ENCODE peak calls at places on chromosomes 13 and 19, in six cellular contexts. I, O, X, K, R and L are unnamed samples.

GRCh38 chr13:30855569-30855968 is 50.5 kb upstream of the MEDAG start:
- DNase-seq in K (no peak), O (no peak), R (no peak), X (no peak), I (no peak), L (no peak)

GRCh38 chr13:93304868-93305613 is 78.4 kb downstream of the GPC6 start:
- DNase-seq in K (no peak), R (no peak), I (no peak), O (no peak), X (no peak), L (no peak)

GRCh38 chr19:6745965-6746364 is 6.5 kb downstream of the TRIP10 start:
- DNase-seq in O (no peak), X (no peak), I (no peak), R (no peak), K (no peak), L (no peak)

GRCh38 chr13:57624565-57625435 is 6.7 kb upstream of the PCDH17 start:
- DNase-seq in I (peak), X (peak), O (peak), K (peak), R (no peak), L (peak)

GRCh38 chr13:44237276-44237767 is 136.3 kb upstream of the SERP2 start:
- DNase-seq in K (peak), I (no peak), R (no peak), X (peak), O (no peak), L (peak)

GRCh38 chr13:66313408-66313807 is 916.7 kb downstream of the PCDH9 start:
- DNase-seq in R (no peak), I (no peak), O (no peak), K (no peak), X (no peak), L (no peak)

GRCh38 chr13:69389899-69390298 is 717.7 kb upstream of the ATXN8OS start:
- DNase-seq in X (no peak), I (no peak), K (peak), R (no peak), O (no peak), L (peak)

GRCh38 chr13:102325321-102325720 is 76.5 kb downstream of the FGF14 start:
- DNase-seq in X (no peak), K (no peak), R (no peak), O (no peak), I (no peak), L (no peak)

GRCh38 chr13:73740681-73741080 is 393.5 kb downstream of the KLF12 start:
- DNase-seq in R (no peak), X (peak), K (no peak), I (no peak), O (no peak), L (no peak)

GRCh38 chr19:18736415-18737336 is 53.2 kb downstream of the CRTC1 start:
- DNase-seq in O (no peak), I (no peak), K (no peak), X (no peak), R (no peak), L (no peak)

GRCh38 chr13:26050568-26051230 is 1.1 kb downstream of the SHISA2 start:
- DNase-seq in K (no peak), X (no peak), O (peak), I (peak), R (peak), L (peak)

GRCh38 chr13:114022876-114023275 is 49.0 kb upstream of the C13orf46 start:
- DNase-seq in R (no peak), O (no peak), I (no peak), X (no peak), K (no peak), L (no peak)

GRCh38 chr13:87259479-87260083 is 411.6 kb upstream of the SLITRK5 start:
- DNase-seq in K (no peak), O (peak), I (no peak), R (no peak), X (no peak), L (peak)

GRCh38 chr13:113842336-113843062 is 21.4 kb downstream of the GAS6 start:
- DNase-seq in I (no peak), O (no peak), K (no peak), X (no peak), R (no peak), L (no peak)

DNA sequence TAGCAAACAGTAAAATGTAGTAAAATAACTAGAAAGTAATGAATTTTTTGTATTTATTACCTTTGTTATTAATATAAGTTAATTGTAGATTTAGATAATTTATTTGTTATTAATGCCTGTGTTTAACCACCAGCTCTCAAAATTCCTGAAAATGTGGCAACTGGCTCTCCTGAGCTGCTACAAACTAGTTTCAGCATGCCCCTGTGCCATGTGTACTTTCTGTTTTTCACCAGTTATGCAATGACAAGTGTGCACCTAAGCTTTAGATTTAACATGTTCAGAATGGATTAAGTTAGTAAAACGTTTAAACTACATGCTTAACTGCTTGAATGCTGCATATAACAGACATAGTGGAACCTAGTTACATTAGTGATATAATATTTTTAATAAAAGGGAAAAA is 88.1 kb downstream of the POSTN start:
- DNase-seq in I (no peak), K (no peak), O (no peak), R (no peak), X (no peak), L (no peak)
- H3K14ac ChIP-seq in I (no peak), K (no peak), O (no peak), R (no peak), X (no peak), L (no peak)

GRCh38 chr19:13005861-13006370 is 10.6 kb downstream of the NFIX start:
- DNase-seq in I (no peak), X (no peak), K (no peak), O (no peak), R (no peak), L (no peak)
- H3K27ac ChIP-seq in I (no peak), X (no peak), K (no peak), O (no peak), R (no peak), L (no peak)

DNA sequence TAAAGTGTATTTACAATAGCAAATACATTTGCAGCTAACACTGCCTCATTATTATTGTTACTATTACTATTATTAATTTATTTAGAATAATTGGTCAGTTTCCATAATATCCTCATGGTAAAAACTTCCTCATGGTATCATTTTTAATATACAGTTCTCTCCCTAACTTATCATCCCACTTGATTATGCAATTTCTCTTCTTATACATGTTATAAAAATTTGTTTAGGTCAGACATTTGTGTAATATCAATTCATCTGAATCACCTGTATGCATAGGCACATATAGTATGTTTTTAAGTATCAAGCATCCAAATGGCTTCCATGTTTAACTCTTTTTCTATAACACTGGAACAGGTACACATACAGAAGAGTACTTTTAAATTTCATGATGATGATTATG is 210.8 kb upstream of the STARD13 start:
- DNase-seq in R (no peak), X (no peak), O (no peak), I (no peak), K (no peak), L (no peak)
- H3K14ac ChIP-seq in R (no peak), X (no peak), O (no peak), I (no peak), K (no peak), L (no peak)

DNA sequence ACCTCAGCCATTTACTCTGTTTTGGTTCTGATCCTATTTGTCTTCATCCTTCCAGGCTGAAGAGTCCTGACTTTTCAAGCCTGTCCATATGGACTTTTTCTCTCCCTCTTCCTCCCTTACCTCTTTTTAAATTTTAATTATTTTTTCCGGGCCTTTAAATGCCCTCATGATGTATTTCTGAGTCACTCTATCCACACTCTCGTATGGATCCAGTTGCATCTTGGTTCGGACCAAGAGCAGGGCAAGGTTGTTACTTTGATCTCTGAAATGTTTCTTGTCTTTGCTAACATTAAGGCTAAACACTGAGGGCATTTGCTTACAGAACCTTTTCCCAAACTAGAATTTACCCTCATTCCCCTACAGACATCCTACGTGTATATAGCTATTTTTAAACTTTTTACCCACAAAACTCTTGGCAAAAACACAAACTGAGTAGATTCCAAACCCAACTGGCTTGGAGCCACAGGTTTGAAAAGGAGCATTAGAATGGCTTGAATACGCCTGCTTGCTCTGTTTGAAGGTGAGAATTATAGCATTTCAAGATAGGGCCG is 47.4 kb upstream of the SERPINE3 start:
- DNase-seq in K (no peak), R (no peak), O (no peak), X (peak), I (no peak), L (peak)
- H3K27ac ChIP-seq in K (no peak), R (no peak), O (no peak), X (no peak), I (no peak), L (no peak)

GRCh38 chr13:76729690-76730089 is 156.5 kb downstream of the KCTD12 start:
- DNase-seq in X (no peak), O (no peak), I (no peak), R (no peak), K (no peak), L (no peak)
- H3K14ac ChIP-seq in X (no peak), O (no peak), I (no peak), R (no peak), K (no peak), L (no peak)

GRCh38 chr19:41422456-41422855 is 4.7 kb downstream of the B3GNT8 start:
- DNase-seq in I (no peak), O (no peak), X (no peak), R (no peak), K (no peak), L (no peak)

GRCh38 chr19:41421973-41422372 is 5.2 kb downstream of the B3GNT8 start:
- DNase-seq in R (no peak), K (no peak), O (no peak), X (no peak), I (no peak), L (no peak)

GRCh38 chr19:41421314-41421713 is 5.9 kb downstream of the B3GNT8 start:
- DNase-seq in X (no peak), R (no peak), K (no peak), I (no peak), O (no peak), L (no peak)

GRCh38 chr19:41422955-41423354 is 4.2 kb downstream of the B3GNT8 start:
- DNase-seq in O (no peak), I (no peak), X (no peak), K (no peak), R (no peak), L (no peak)

DNA sequence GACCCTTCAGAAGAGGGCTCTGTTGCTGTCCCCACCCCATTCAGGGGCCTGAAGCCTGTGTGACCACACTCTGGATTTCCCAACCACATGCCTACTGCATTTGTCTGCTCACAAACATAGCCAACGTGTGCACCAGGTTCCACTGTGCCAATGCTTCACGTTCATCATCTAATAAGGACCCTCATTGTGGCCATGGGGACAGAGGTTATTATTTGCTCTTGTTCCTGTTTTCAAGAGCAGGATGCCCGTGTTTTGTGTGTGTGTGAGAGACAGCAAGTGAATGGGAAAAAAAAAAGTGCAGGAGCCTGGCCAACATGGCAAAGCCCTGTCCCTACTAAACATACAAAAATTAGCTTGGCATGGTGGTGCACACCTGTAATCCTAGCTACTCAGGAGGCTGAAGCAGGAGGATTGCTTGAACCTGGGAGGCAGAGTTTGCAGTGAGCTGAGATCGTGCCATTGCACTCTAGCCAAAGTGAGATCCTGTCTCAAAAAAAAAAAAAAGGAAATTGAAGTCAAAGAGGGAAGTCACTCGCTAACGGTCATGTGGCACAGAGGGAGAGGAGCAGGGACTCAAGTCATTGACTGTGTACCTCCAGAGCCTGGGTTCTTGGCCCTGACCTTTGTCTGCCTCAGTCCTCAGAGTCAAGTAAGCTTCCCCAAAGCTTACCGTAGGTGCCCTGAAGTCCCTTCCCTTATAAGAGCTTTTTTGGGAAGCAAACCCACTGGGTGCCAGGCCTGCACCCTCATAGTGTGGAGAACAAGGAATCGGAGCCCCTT is 6.9 kb downstream of the B3GNT8 start:
- DNase-seq in O (no peak), R (no peak), K (no peak), X (no peak), I (no peak), L (no peak)
- H3K27ac ChIP-seq in O (no peak), R (no peak), K (no peak), X (no peak), I (no peak), L (no peak)

GRCh38 chr19:1648926-1649541 is 3.4 kb downstream of the TCF3 start:
- DNase-seq in X (no peak), K (no peak), O (no peak), R (no peak), I (no peak), L (no peak)
- H3K14ac ChIP-seq in X (no peak), K (no peak), O (no peak), R (no peak), I (no peak), L (no peak)

GRCh38 chr19:45099465-45100201 is 6.7 kb downstream of the PPP1R37 start:
- DNase-seq in R (no peak), K (no peak), X (peak), O (no peak), I (no peak), L (no peak)

GRCh38 chr19:45102481-45102880 is 9.5 kb downstream of the PPP1R37 start:
- DNase-seq in X (no peak), I (no peak), K (no peak), O (no peak), R (no peak), L (no peak)

GRCh38 chr19:45100202-45100600 is 7.2 kb downstream of the PPP1R37 start:
- DNase-seq in O (no peak), X (no peak), K (no peak), I (no peak), R (no peak), L (no peak)

GRCh38 chr19:45101796-45102195 is 8.8 kb downstream of the PPP1R37 start:
- DNase-seq in X (no peak), K (no peak), O (no peak), R (no peak), I (no peak), L (no peak)

GRCh38 chr19:45100797-45101196 is 7.8 kb downstream of the PPP1R37 start:
- DNase-seq in X (peak), O (no peak), I (no peak), R (no peak), K (no peak), L (peak)
- H3K27ac ChIP-seq in X (peak), O (no peak), I (no peak), R (no peak), K (no peak), L (no peak)